ENCODE peak calls at places on chromosome 7, in nine cellular contexts. V is stimulated activated naive CD8-positive, alpha-beta T cell treated with anti-CD3 and anti-CD28 coated beads, Interleukin-15, amount 100 ng/mL, for 72 hours; I is foreskin keratinocyte; Z is choroid plexus epithelial cell; J is posterior vena cava; X is hypothalamus; F is HFF-Myc; U is posterior cingulate gyrus; T is GM13977. Y is an unnamed sample.
A peak's percentile ranks its signal among the peaks of the same experiment; 100 is the strongest.

GRCh38 chr7:126589068-126589684 is 663.6 kb downstream of the GRM8 start:
- DNase-seq in V (no peak), I (peak; percentile 86), Z (no peak), J (no peak), X (no peak), F (no peak), U (no peak), T (no peak), Y (no peak)

GRCh38 chr7:5595545-5596045 is 172.0 kb upstream of the TNRC18 start:
- DNase-seq in V (peak; percentile 54), I (peak; percentile 72), Z (peak; percentile 63), J (no peak), X (no peak), F (no peak), U (no peak), T (peak; percentile 61), Y (no peak)

GRCh38 chr7:96388620-96389383 is 66.9 kb upstream of the SLC25A13 start:
- DNase-seq in V (no peak), I (peak; percentile 41), Z (peak; percentile 76), J (no peak), X (no peak), F (peak; percentile 20), U (no peak), T (no peak), Y (no peak)

GRCh38 chr7:46847126-46847525 is 734.8 kb downstream of the TNS3 start:
- DNase-seq in V (no peak), I (no peak), Z (no peak), J (no peak), X (no peak), F (no peak), U (no peak), T (no peak), Y (no peak)

GRCh38 chr7:50092579-50093411 is at the start of gene ZPBP:
- DNase-seq in V (peak; percentile 55), I (no peak), Z (peak; percentile 55), J (peak; percentile 76), X (no peak), F (peak; percentile 9), U (peak; percentile 15), T (peak; percentile 55), Y (no peak)

GRCh38 chr7:70183278-70183677 is 585.0 kb downstream of the AUTS2 start:
- DNase-seq in V (no peak), I (no peak), Z (peak; percentile 10), J (no peak), X (no peak), F (no peak), U (no peak), T (no peak), Y (no peak)

GRCh38 chr7:150992833-150993302 is 2.1 kb downstream of the NOS3 start:
- DNase-seq in V (no peak), I (no peak), Z (peak; percentile 63), J (no peak), X (no peak), F (no peak), U (no peak), T (peak; percentile 65), Y (no peak)

GRCh38 chr7:64879800-64880199 is 23.3 kb upstream of the ZNF273 start:
- DNase-seq in V (no peak), I (no peak), Z (no peak), J (peak; percentile 42), X (no peak), F (no peak), U (no peak), T (no peak), Y (no peak)

GRCh38 chr7:130611206-130611605 is 57.3 kb downstream of the COPG2 start:
- DNase-seq in V (no peak), I (no peak), Z (no peak), J (no peak), X (no peak), F (no peak), U (no peak), T (no peak), Y (no peak)

GRCh38 chr7:95609277-95609971 is 13.1 kb upstream of the PDK4 start:
- DNase-seq in V (no peak), I (no peak), Z (peak; percentile 82), J (no peak), X (no peak), F (peak; percentile 24), U (peak; percentile 21), T (no peak), Y (no peak)

GRCh38 chr7:112509390-112509789 is 28.6 kb downstream of the LSMEM1 start:
- DNase-seq in V (no peak), I (no peak), Z (no peak), J (no peak), X (no peak), F (no peak), U (no peak), T (no peak), Y (no peak)

GRCh38 chr7:148789228-148789627 is 90.5 kb downstream of the CUL1 start:
- DNase-seq in V (no peak), I (no peak), Z (no peak), J (no peak), X (no peak), F (no peak), U (no peak), T (no peak), Y (no peak)